ENCODE peak calls at places on chromosomes 11 and 22, in eight cellular contexts. P, N, Y, I, E, X, F and Z are unnamed samples.
A peak's percentile ranks its signal among the peaks of the same experiment; 100 is the strongest.

GRCh38 chr11:46693597-46694012 is 6.8 kb downstream of the ARHGAP1 start:
- DNase-seq in P (no peak), N (no peak), Y (no peak), I (no peak), E (no peak), X (peak; percentile 22), F (no peak), Z (no peak)

GRCh38 chr11:63010934-63011439 is 4.7 kb downstream of the SLC22A8 start:
- DNase-seq in P (no peak), N (no peak), Y (no peak), I (no peak), E (no peak), X (no peak), F (no peak), Z (no peak)

GRCh38 chr22:24843048-24843447 is 37.0 kb downstream of the SGSM1 start:
- DNase-seq in P (no peak), N (no peak), Y (no peak), I (no peak), E (no peak), X (no peak), F (no peak), Z (no peak)

GRCh38 chr22:49882519-49883293 is 29.1 kb downstream of the ZBED4 start:
- DNase-seq in P (no peak), N (no peak), Y (no peak), I (no peak), E (no peak), X (peak; percentile 64), F (no peak), Z (no peak)

GRCh38 chr11:12642040-12642439 is 32.2 kb upstream of the TEAD1 start:
- DNase-seq in P (no peak), N (no peak), Y (no peak), I (no peak), E (no peak), X (peak; percentile 68), F (no peak), Z (no peak)

GRCh38 chr22:38298312-38299000 is 18.8 kb downstream of the CSNK1E start:
- DNase-seq in P (no peak), N (no peak), Y (no peak), I (peak; percentile 58), E (no peak), X (peak; percentile 88), F (no peak), Z (no peak)

GRCh38 chr11:128694618-128695481 is 978 bp downstream of the FLI1 start:
- DNase-seq in P (no peak), N (no peak), Y (peak; percentile 51), I (no peak), E (no peak), X (no peak), F (no peak), Z (no peak)

GRCh38 chr11:69245491-69246345 is 48.2 kb upstream of the MYEOV start:
- DNase-seq in P (no peak), N (no peak), Y (peak; percentile 64), I (no peak), E (no peak), X (no peak), F (no peak), Z (no peak)

GRCh38 chr22:47113880-47114415 is 351.5 kb downstream of the TBC1D22A start:
- DNase-seq in P (no peak), N (no peak), Y (no peak), I (no peak), E (no peak), X (no peak), F (no peak), Z (peak; percentile 66)

GRCh38 chr11:11706022-11706421 is 84.2 kb upstream of the GALNT18 start:
- DNase-seq in P (no peak), N (no peak), Y (no peak), I (peak; percentile 35), E (no peak), X (no peak), F (no peak), Z (no peak)

GRCh38 chr11:125358254-125358840 is 137.7 kb downstream of the FEZ1 start:
- DNase-seq in P (no peak), N (no peak), Y (no peak), I (no peak), E (no peak), X (peak; percentile 65), F (no peak), Z (no peak)

GRCh38 chr22:36585841-36586240 is 56.9 kb upstream of the EIF3D start:
- DNase-seq in P (no peak), N (no peak), Y (no peak), I (no peak), E (no peak), X (peak; percentile 20), F (no peak), Z (no peak)

GRCh38 chr11:119641991-119642745 is 86.8 kb downstream of the NECTIN1 start:
- DNase-seq in P (no peak), N (no peak), Y (no peak), I (peak; percentile 4), E (no peak), X (peak; percentile 5), F (no peak), Z (no peak)

GRCh38 chr11:112540261-112540660 is 279.6 kb upstream of the PLET1 start:
- DNase-seq in P (no peak), N (no peak), Y (no peak), I (no peak), E (no peak), X (no peak), F (no peak), Z (no peak)

GRCh38 chr11:2830030-2830812 is 55.4 kb downstream of the CDKN1C start:
- DNase-seq in P (no peak), N (no peak), Y (peak; percentile 66), I (no peak), E (no peak), X (no peak), F (no peak), Z (no peak)

GRCh38 chr22:49258107-49259010 is 569.3 kb downstream of the BRD1 start:
- DNase-seq in P (peak; percentile 12), N (no peak), Y (no peak), I (no peak), E (no peak), X (no peak), F (no peak), Z (peak; percentile 77)

GRCh38 chr11:75719639-75720239 is 2.1 kb downstream of the MOGAT2 start:
- DNase-seq in P (peak; percentile 93), N (no peak), Y (no peak), I (no peak), E (no peak), X (no peak), F (no peak), Z (peak; percentile 66)

GRCh38 chr11:106222626-106223025 is 145.2 kb downstream of the AASDHPPT start:
- DNase-seq in P (no peak), N (no peak), Y (no peak), I (no peak), E (no peak), X (no peak), F (no peak), Z (no peak)

GRCh38 chr11:125517116-125517804 is 21.2 kb upstream of the FEZ1 start:
- DNase-seq in P (no peak), N (no peak), Y (no peak), I (no peak), E (no peak), X (peak; percentile 86), F (no peak), Z (no peak)

GRCh38 chr11:75734491-75735180 is 17.0 kb downstream of the MOGAT2 start:
- DNase-seq in P (peak; percentile 80), N (peak; percentile 23), Y (no peak), I (no peak), E (no peak), X (no peak), F (no peak), Z (peak; percentile 60)

GRCh38 chr11:60834742-60835141 is 7.2 kb upstream of the CCDC86 start:
- DNase-seq in P (no peak), N (no peak), Y (no peak), I (no peak), E (peak; percentile 33), X (no peak), F (no peak), Z (no peak)

GRCh38 chr22:21982338-21982965 is at the start of gene TOP3B:
- DNase-seq in P (peak; percentile 82), N (peak; percentile 85), Y (peak; percentile 89), I (peak; percentile 43), E (peak; percentile 66), X (peak; percentile 69), F (peak; percentile 16), Z (peak; percentile 75)
- TF ChIP-seq POLR2A in P (no peak), N (no peak), Y (peak; percentile 66), I (peak; percentile 75), E (no peak), X (peak; percentile 64), F (peak; percentile 32), Z (no peak)

DNA sequence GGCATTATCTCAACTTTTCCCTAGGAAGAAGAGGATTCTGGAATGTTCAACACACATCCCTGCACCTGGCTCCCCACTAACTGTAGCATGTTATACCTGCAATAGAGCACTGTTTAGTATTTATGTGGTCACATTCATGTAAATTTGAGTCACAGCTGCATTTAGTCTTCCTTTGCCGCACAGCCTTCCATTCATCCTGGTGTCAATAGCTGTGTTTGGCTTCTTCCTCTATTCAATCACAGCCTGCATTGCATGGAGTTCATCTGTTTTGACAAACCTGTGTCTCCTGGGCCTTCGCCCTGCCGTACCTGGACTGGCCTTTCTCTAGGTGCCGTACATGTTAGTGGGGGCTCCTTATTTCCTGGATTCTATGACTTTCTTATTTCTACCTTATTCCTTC is 4.1 kb upstream of the C22orf39 start:
- DNase-seq in P (no peak), N (no peak), Y (no peak), I (no peak), E (no peak), X (no peak), F (no peak), Z (no peak)
- TF ChIP-seq CTCF in P (no peak), N (no peak), Y (no peak), I (no peak), E (no peak), X (no peak), F (no peak), Z (no peak)

DNA sequence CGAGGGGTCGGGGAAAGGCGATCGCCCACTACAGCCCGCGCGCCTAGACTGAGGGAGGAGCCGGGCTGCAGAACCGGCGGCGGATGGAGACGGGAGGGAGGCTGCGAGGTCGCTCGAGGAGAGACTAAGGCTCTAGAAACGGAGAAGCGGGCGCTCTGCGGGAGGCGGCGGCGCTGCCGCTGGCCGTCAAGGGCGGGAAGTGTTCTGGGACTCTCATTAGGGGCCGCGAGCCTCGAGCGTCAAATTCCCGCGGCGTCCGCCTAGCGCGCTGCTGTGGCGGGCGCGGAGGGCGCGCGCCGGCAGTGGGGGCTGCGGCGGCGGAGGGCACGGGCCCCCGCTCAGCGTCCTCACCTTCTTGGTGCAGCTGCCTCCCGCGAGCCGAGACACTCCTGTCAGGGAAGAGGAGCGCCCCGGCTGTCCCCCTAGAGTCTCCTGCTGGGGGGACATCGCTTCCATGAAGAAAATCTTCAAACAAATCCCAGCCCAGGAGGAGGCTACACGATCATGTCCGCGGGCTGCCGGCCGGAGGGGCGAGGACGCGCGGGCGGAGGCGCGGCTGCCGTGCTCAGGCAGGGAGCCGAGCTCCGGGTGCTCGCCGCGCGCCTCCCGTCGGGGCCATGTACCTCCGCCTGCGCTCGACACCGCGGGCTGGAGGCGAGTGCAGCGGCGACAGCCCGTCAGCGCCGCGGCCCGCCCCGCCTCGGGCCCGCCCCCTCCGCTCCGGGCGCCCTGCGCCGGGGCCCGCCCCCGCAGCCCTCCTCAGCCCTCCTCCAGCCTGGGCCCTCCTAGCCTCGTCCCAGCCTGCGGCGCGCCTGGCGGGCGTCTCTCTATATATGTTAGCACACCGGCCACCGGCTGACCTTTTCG is at the start of gene ARHGAP20:
- DNase-seq in P (peak; percentile 83), N (peak; percentile 45), Y (peak; percentile 66), I (no peak), E (peak; percentile 42), X (peak; percentile 71), F (no peak), Z (peak; percentile 26)
- H3K4me3 ChIP-seq in P (peak within 1 kb of the TSS; percentile 61), N (peak within 1 kb of the TSS; percentile 40), Y (peak within 1 kb of the TSS; percentile 65), I (no peak within 1 kb of the TSS), E (peak within 1 kb of the TSS; percentile 55), X (peak within 1 kb of the TSS; percentile 69), F (peak within 1 kb of the TSS; percentile 69), Z (peak within 1 kb of the TSS; percentile 46)

GRCh38 chr22:31749636-31750364 is at the start of gene PRR14L:
- DNase-seq in P (peak; percentile 99), N (peak; percentile 97), Y (peak; percentile 98), I (peak; percentile 91), E (peak; percentile 98), X (peak; percentile 90), F (peak; percentile 87), Z (peak; percentile 97)
- TF ChIP-seq POLR2A in P (peak; percentile 93), N (peak; percentile 82), Y (peak; percentile 84), I (peak; percentile 37), E (peak; percentile 81), X (peak; percentile 85), F (peak; percentile 89), Z (no peak)